ENCODE peak calls at places on chromosomes 3 and 15, in six cellular contexts. V is heart left ventricle, Z is AG04449, J is esophagus squamous epithelium, M is NB4, F is body of pancreas. K is an unnamed sample.
A peak's percentile ranks its signal among the peaks of the same experiment; 100 is the strongest.

GRCh38 chr15:33454346-33454745 is 143.6 kb downstream of the RYR3 start:
- DNase-seq in V (no peak), Z (no peak), J (no peak), M (no peak), F (no peak), K (no peak)

GRCh38 chr15:64452988-64453688 is 7.2 kb upstream of the ZNF609 start:
- DNase-seq in V (peak; percentile 65), Z (no peak), J (no peak), M (no peak), F (peak; percentile 68), K (peak; percentile 58)

GRCh38 chr3:126485956-126486884 is 10.5 kb upstream of the ZXDC start:
- DNase-seq in V (peak; percentile 14), Z (no peak), J (no peak), M (no peak), F (no peak), K (no peak)

GRCh38 chr3:138241061-138241460 is 54.0 kb downstream of the ARMC8 start:
- DNase-seq in V (no peak), Z (no peak), J (no peak), M (no peak), F (no peak), K (no peak)

GRCh38 chr3:15292765-15293522 is 39.4 kb downstream of the SH3BP5 start:
- DNase-seq in V (peak; percentile 48), Z (no peak), J (no peak), M (no peak), F (peak; percentile 65), K (peak; percentile 87)

GRCh38 chr3:66093981-66094380 is 55.3 kb upstream of the MAGI1 start:
- DNase-seq in V (no peak), Z (no peak), J (no peak), M (no peak), F (no peak), K (no peak)

GRCh38 chr3:109125902-109126301 is 8.0 kb upstream of the MORC1 start:
- DNase-seq in V (no peak), Z (no peak), J (no peak), M (no peak), F (no peak), K (no peak)

GRCh38 chr3:170257145-170257544 is 34.9 kb downstream of the PRKCI start:
- DNase-seq in V (no peak), Z (no peak), J (no peak), M (no peak), F (no peak), K (no peak)

GRCh38 chr15:70153948-70154439 is 56.3 kb upstream of the TLE3 start:
- DNase-seq in V (no peak), Z (no peak), J (no peak), M (no peak), F (no peak), K (no peak)

GRCh38 chr15:70156781-70157261 is 59.1 kb upstream of the TLE3 start:
- DNase-seq in V (peak; percentile 56), Z (no peak), J (no peak), M (no peak), F (peak; percentile 80), K (peak; percentile 65)

GRCh38 chr15:70151441-70151840 is 53.7 kb upstream of the TLE3 start:
- DNase-seq in V (no peak), Z (no peak), J (no peak), M (no peak), F (no peak), K (no peak)

GRCh38 chr15:70152070-70152480 is 54.4 kb upstream of the TLE3 start:
- DNase-seq in V (no peak), Z (no peak), J (no peak), M (peak; percentile 93), F (peak; percentile 91), K (peak; percentile 49)

GRCh38 chr15:70154440-70155347 is 57.0 kb upstream of the TLE3 start:
- DNase-seq in V (peak; percentile 65), Z (no peak), J (no peak), M (no peak), F (no peak), K (peak; percentile 71)
- H3K4me3 ChIP-seq in V (no peak overlapping the region), Z (no peak overlapping the region), J (no peak overlapping the region), M (no peak overlapping the region), F (no peak overlapping the region), K (no peak overlapping the region)

GRCh38 chr3:54121404-54122045 is 827 bp upstream of the CACNA2D3 start:
- DNase-seq in V (peak; percentile 42), Z (no peak), J (no peak), M (no peak), F (no peak), K (peak; percentile 30)

GRCh38 chr3:54122802-54123537 is 618 bp downstream of the CACNA2D3 start:
- DNase-seq in V (no peak), Z (no peak), J (no peak), M (no peak), F (no peak), K (peak; percentile 63)

GRCh38 chr3:54122046-54122801 is at the start of gene CACNA2D3:
- DNase-seq in V (peak; percentile 79), Z (no peak), J (no peak), M (no peak), F (no peak), K (peak; percentile 69)

GRCh38 chr3:54123538-54124196 is 1.3 kb downstream of the CACNA2D3 start:
- DNase-seq in V (no peak), Z (no peak), J (no peak), M (no peak), F (no peak), K (no peak)

DNA sequence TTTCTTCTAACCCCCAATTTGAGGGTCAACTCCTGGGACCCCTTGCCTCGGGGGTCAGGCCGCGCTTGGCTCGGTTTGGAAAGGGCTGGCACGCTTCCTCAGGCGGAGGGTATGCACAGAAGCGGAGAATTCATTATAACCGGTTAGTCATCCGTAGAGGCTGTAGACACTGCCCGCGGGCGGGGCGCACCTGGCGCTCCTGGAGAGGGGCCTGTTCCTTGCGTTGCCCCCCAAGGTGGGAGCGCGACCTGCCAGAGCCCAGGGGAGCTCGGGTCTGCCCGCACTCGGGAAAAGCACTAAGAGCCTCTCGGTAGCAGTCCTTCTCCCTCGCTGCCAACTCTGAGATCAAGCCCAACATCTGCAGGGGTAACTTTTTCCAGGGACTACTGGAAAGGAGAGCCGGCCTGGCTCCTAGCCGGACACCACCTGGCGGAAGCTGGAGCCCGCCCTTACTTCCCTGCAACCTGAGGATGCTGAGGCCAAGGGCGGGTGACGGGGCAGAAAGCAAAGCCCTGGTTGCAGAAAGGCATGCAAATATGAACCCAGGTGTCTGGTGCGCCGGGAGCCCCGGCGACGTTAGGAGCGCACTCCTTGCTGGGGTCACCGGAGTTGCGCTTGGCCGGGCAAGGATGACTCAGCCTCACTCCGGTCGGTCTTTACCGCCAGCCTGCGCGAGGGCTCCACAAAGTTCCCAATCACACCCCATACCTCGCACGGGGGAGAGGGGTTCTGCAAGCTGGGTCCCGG is 1.5 kb upstream of the CACNA2D3 start:
- DNase-seq in V (peak; percentile 36), Z (no peak), J (no peak), M (no peak), F (no peak), K (peak; percentile 21)
- H3K4me3 ChIP-seq in V (peak overlapping the region; percentile 54), Z (no peak overlapping the region), J (peak overlapping the region; percentile 71), M (no peak overlapping the region), F (no peak overlapping the region), K (peak overlapping the region; percentile 94)

GRCh38 chr3:106758459-106758858 is 618.8 kb upstream of the CCDC54 start:
- DNase-seq in V (no peak), Z (no peak), J (no peak), M (no peak), F (no peak), K (no peak)
- H3K4me3 ChIP-seq in V (no peak overlapping the region), Z (no peak overlapping the region), J (no peak overlapping the region), M (no peak overlapping the region), F (no peak overlapping the region), K (no peak overlapping the region)

GRCh38 chr3:113541519-113541918 is 9.2 kb downstream of the SIDT1 start:
- DNase-seq in V (no peak), Z (no peak), J (no peak), M (no peak), F (no peak), K (no peak)

GRCh38 chr3:113551821-113552220 is 19.5 kb downstream of the SIDT1 start:
- DNase-seq in V (no peak), Z (no peak), J (no peak), M (no peak), F (no peak), K (no peak)

GRCh38 chr3:113545594-113545993 is 13.2 kb downstream of the SIDT1 start:
- DNase-seq in V (no peak), Z (no peak), J (no peak), M (no peak), F (no peak), K (no peak)

DNA sequence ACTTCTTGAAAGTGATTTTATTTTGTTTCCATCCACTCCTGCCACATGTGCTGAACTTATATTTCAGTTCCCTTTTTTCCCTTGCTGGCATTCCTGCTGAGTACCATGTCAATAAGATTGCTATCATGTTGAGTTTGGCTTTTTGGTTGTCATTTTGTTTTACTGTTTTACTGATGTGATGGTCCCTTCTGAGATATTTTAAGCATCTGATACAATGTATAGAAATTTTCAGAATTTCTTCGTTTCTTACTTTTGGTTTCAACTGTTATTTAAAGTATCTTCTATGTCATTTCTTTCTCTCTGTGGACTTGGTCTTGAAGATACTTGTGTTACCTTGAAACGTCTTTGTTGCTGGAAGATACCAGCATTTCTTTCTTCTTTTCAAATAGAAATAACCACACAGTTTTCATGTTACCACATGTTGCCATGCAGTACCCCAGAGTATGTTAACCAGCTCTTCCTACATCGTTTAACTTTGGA is 14.1 kb downstream of the SIDT1 start:
- DNase-seq in V (no peak), Z (no peak), J (no peak), M (no peak), F (no peak), K (no peak)
- H3K4me3 ChIP-seq in V (no peak overlapping the region), Z (no peak overlapping the region), J (no peak overlapping the region), M (no peak overlapping the region), F (no peak overlapping the region), K (no peak overlapping the region)

GRCh38 chr3:107209302-107210060 is 167.8 kb upstream of the CCDC54 start:
- DNase-seq in V (no peak), Z (no peak), J (no peak), M (no peak), F (no peak), K (no peak)

GRCh38 chr3:107206141-107206540 is 171.1 kb upstream of the CCDC54 start:
- DNase-seq in V (no peak), Z (no peak), J (no peak), M (peak; percentile 54), F (no peak), K (no peak)

GRCh38 chr3:107208100-107208499 is 169.1 kb upstream of the CCDC54 start:
- DNase-seq in V (peak; percentile 28), Z (peak; percentile 96), J (no peak), M (peak; percentile 58), F (peak; percentile 70), K (no peak)

GRCh38 chr3:107206945-107207344 is 170.3 kb upstream of the CCDC54 start:
- DNase-seq in V (peak; percentile 45), Z (no peak), J (no peak), M (no peak), F (no peak), K (peak; percentile 25)

GRCh38 chr3:107208796-107209195 is 168.4 kb upstream of the CCDC54 start:
- DNase-seq in V (no peak), Z (no peak), J (no peak), M (no peak), F (no peak), K (no peak)
- H3K4me3 ChIP-seq in V (peak overlapping the region; percentile 4), Z (no peak overlapping the region), J (no peak overlapping the region), M (no peak overlapping the region), F (no peak overlapping the region), K (no peak overlapping the region)

K was measured in right cardiac atrium.